ENCODE peak calls at places on chromosomes 2 and 18, in five cellular contexts. B, X, Q, M and V are unnamed samples.

GRCh38 chr18:49608366-49608747 is 46.5 kb downstream of the LIPG start:
- DNase-seq in B (no peak), X (no peak), Q (no peak), M (no peak), V (no peak)

GRCh38 chr2:23589739-23590138 is 204.8 kb downstream of the KLHL29 start:
- DNase-seq in B (no peak), X (no peak), Q (no peak), M (no peak), V (no peak)

GRCh38 chr2:16069663-16069932 is 129.2 kb downstream of the MYCN start:
- DNase-seq in B (no peak), X (no peak), Q (peak; percentile 84), M (no peak), V (no peak)

GRCh38 chr2:20221169-20221938 is 3.6 kb downstream of the SDC1 start:
- DNase-seq in B (no peak), X (no peak), Q (no peak), M (peak; percentile 62), V (no peak)

GRCh38 chr2:233690444-233690843 is 2.2 kb upstream of the UGT1A6 start:
- DNase-seq in B (no peak), X (no peak), Q (no peak), M (peak; percentile 18), V (no peak)

GRCh38 chr2:181120625-181121024 is 140.2 kb downstream of the UBE2E3 start:
- DNase-seq in B (no peak), X (no peak), Q (no peak), M (peak; percentile 23), V (no peak)

GRCh38 chr2:171042253-171042969 is 113.4 kb downstream of the GORASP2 start:
- DNase-seq in B (no peak), X (no peak), Q (no peak), M (no peak), V (no peak)

GRCh38 chr2:96159084-96159830 is 14.0 kb upstream of the DUSP2 start:
- DNase-seq in B (no peak), X (no peak), Q (no peak), M (no peak), V (no peak)

GRCh38 chr2:239912938-239913631 is 112.1 kb downstream of the NDUFA10 start:
- DNase-seq in B (no peak), X (no peak), Q (peak; percentile 9), M (no peak), V (no peak)

GRCh38 chr2:20646446-20646845 is 4.5 kb downstream of the HS1BP3 start:
- DNase-seq in B (no peak), X (no peak), Q (no peak), M (no peak), V (no peak)

GRCh38 chr2:205970348-205970747 is 115.6 kb downstream of the INO80D start:
- DNase-seq in B (no peak), X (no peak), Q (no peak), M (no peak), V (no peak)

GRCh38 chr2:86625096-86625495 is 1.4 kb upstream of the RNF103 start:
- DNase-seq in B (no peak), X (no peak), Q (peak; percentile 76), M (no peak), V (no peak)

GRCh38 chr2:181682026-181682789 is 1.9 kb upstream of the NEUROD1 start:
- DNase-seq in B (no peak), X (no peak), Q (no peak), M (no peak), V (no peak)

GRCh38 chr18:29285471-29285870 is 1108.5 kb upstream of the CDH2 start:
- DNase-seq in B (no peak), X (no peak), Q (no peak), M (no peak), V (no peak)

GRCh38 chr2:119741001-119741400 is 18.7 kb upstream of the PTPN4 start:
- DNase-seq in B (no peak), X (no peak), Q (no peak), M (no peak), V (no peak)

DNA sequence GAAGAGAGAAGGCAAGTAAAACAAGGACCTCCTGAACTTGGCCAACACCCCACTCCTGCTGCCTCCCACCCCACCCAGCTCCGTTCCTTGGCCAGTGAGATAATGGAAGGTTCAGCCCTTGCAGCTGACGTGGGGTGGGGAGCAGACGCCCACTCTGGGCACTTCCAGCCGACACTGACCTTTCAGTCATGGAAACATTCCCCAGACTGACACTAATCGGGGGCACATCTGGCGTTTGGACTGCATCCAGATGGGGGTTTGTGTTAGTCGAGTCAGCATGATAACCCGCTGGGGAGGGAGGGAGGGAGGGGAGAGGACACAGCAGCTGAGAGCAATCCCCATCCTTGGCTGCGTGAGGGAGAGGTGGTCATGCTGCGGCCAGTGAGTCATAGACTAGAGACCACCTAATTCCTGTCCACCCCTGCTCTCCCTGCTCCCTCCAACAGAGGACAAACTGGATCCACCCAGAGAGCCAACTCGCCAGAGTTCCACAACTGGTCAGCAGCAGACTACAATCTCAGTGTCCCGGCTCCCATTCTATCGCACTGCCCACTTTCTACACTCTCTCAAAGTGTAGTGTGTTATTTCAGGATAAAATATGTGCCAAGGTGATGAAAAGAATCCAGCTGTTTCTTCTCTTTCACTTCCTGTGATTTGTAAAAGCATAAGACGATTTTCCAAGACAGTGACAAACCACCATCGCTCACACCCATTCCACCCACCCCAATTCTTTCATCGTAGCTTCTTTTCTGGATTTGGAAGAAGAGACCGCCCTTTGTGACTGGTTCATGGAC is 115.4 kb upstream of the PKDCC start:
- DNase-seq in B (peak; percentile 93), X (peak; percentile 68), Q (peak; percentile 80), M (peak; percentile 46), V (peak; percentile 60)
- TF ChIP-seq CTCF in B (peak; percentile 21), X (no peak), Q (no peak), M (no peak), V (no peak)

GRCh38 chr18:63197246-63197791 is 122.2 kb downstream of the BCL2 start:
- DNase-seq in B (no peak), X (no peak), Q (no peak), M (no peak), V (no peak)
- H3K4me3 ChIP-seq in B (no peak overlapping the region), X (no peak overlapping the region), Q (no peak overlapping the region), M (no peak overlapping the region), V (no peak overlapping the region)

DNA sequence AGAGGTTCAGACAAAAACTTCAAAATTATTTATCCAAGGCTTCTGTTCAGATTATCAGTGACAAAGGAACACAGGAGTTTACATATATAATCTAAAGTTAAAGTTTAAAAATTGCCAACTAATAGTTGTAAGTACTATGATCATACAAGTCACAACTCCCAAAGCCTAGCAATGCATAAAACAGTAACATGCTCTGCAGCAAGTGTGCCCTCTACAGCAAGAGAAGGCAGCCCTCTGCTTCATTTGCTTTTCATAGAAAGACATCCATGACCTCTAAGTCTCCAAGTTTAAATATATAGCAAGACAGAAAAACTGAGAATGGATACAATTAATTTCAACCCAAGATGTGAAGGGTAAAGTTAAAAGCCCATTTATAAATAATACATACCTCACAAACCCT is 13.3 kb downstream of the RAB1A start:
- DNase-seq in B (no peak), X (no peak), Q (no peak), M (no peak), V (no peak)
- TF ChIP-seq CTCF in B (no peak), X (no peak), Q (no peak), M (no peak), V (no peak)

DNA sequence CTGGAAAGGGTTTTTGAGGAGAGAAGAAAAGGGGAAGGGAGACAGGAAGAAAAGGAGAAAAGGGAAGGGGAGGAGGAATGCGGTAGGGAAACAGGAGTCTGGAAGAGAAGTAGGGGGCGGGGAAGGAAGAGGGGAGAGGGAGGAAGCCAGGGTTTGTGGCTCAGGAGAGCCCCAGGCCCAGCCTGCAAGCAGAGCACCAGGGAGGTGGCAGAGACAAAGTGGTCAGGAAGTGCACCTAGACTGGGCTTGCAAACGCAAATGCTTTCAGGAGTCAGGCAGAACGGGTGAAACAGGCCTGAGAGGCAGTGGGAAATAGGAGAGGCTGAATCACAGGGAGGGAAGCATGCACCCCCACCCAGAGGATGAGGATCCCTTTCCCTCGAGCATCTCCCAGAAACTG is 88.6 kb upstream of the SP3 start:
- DNase-seq in B (no peak), X (no peak), Q (no peak), M (no peak), V (no peak)
- H3K4me3 ChIP-seq in B (no peak overlapping the region), X (no peak overlapping the region), Q (no peak overlapping the region), M (no peak overlapping the region), V (no peak overlapping the region)

DNA sequence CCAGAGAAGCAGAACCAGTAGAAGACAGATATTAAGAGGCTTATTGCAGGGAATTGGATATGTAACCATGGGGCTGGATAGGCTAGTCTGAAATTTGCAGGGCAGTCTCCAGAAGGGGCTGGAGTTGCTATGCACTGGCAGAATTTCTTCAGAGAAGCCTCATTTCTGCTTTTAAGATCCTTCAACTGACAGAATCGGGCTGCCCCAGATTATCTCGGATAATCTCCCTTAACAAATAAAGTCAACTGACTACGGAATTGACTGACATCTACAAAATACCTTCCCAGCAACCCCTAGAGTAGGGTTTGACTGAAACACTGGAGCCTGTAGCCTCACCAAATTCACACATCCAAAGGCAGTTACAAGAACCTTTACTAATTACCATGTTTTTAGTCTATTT is 136.4 kb downstream of the SOCS6 start:
- DNase-seq in B (no peak), X (no peak), Q (no peak), M (no peak), V (no peak)
- TF ChIP-seq CTCF in B (no peak), X (no peak), Q (no peak), M (no peak), V (no peak)

GRCh38 chr2:147662221-147662620 is 182.6 kb upstream of the ACVR2A start:
- DNase-seq in B (no peak), X (no peak), Q (no peak), M (no peak), V (no peak)

GRCh38 chr2:147660680-147661079 is 184.1 kb upstream of the ACVR2A start:
- DNase-seq in B (no peak), X (no peak), Q (no peak), M (no peak), V (no peak)

GRCh38 chr2:147665035-147665434 is 179.8 kb upstream of the ACVR2A start:
- DNase-seq in B (no peak), X (peak; percentile 18), Q (no peak), M (no peak), V (peak; percentile 3)

GRCh38 chr2:147663964-147664363 is 180.9 kb upstream of the ACVR2A start:
- DNase-seq in B (no peak), X (no peak), Q (no peak), M (no peak), V (no peak)

DNA sequence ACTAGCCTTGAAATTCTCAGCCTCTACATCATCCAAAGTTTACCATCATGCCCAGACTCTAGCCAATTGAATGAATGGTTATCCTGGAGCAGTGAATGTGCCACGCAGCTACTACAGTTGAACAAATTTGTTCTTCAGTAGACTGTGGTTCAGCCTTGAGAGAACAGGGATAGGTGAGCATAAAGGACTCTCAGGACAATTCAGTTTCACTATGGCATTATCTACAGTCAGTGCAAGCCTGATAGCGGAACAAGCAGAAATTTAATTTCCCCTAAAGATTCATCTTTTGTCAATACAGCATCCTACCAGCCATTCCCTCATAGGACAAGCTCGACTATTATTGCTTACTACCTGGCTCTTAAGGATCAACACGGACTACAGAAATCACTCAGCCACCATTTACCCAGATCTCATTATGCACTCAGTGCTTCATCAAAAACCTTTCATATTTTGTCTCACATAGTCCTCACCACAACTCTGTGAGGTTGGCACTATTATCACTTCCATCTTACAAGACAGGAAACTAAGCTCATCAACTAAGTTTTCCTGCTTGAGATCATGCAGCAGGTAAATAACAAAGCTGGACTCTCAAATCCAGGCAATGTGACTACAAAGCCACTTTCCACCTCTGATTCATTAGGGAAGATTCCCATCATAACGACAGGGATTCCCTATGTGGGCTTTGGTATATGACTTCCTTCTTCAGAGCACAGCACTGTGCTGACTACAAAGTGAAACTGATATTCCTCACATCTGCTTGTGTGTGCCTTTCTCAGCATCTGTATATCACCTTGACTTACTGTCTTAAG is 181.5 kb upstream of the ACVR2A start:
- DNase-seq in B (no peak), X (no peak), Q (no peak), M (no peak), V (no peak)
- H3K4me3 ChIP-seq in B (no peak overlapping the region), X (no peak overlapping the region), Q (no peak overlapping the region), M (no peak overlapping the region), V (no peak overlapping the region)

GRCh38 chr2:218927411-218927810 is 32.1 kb upstream of the CDK5R2 start:
- DNase-seq in B (no peak), X (no peak), Q (no peak), M (no peak), V (no peak)
- TF ChIP-seq CTCF in B (no peak), X (no peak), Q (no peak), M (no peak), V (no peak)